ENCODE peak calls at places on chromosomes 3 and 15, in four cellular contexts. T, Y, M and S are unnamed samples.

GRCh38 chr15:100229181-100230163 is 112.3 kb downstream of the ADAMTS17 start:
- DNase-seq in Y (no peak), T (no peak), M (no peak), S (no peak)

GRCh38 chr3:143442761-143443477 is 323.3 kb downstream of the CHST2 start:
- DNase-seq in T (no peak), Y (no peak), M (peak), S (peak)

GRCh38 chr15:57384816-57385215 is 8.5 kb downstream of the CGNL1 start:
- DNase-seq in T (no peak), M (peak), Y (no peak), S (peak)

GRCh38 chr3:157865449-157865862 is 240.8 kb downstream of the SHOX2 start:
- DNase-seq in Y (no peak), M (no peak), T (no peak), S (peak)

GRCh38 chr3:105277656-105278055 is 89.1 kb upstream of the ALCAM start:
- DNase-seq in M (peak), Y (no peak), T (no peak), S (peak)

GRCh38 chr3:50256978-50257890 is 11.7 kb upstream of the SEMA3B start:
- DNase-seq in Y (peak), M (peak), T (no peak), S (peak)

GRCh38 chr3:179098388-179099077 is 26.9 kb upstream of the ZMAT3 start:
- DNase-seq in T (no peak), Y (no peak), M (peak), S (no peak)

GRCh38 chr15:57769266-57769665 is 62.8 kb downstream of the POLR2M start:
- DNase-seq in T (peak), Y (no peak), M (peak), S (peak)

GRCh38 chr3:62723636-62724217 is 151.5 kb downstream of the CADPS start:
- DNase-seq in T (no peak), Y (no peak), M (no peak), S (no peak)

GRCh38 chr3:197795200-197795599 is 4.1 kb downstream of the LRCH3 start:
- DNase-seq in Y (no peak), T (peak), M (peak), S (no peak)

GRCh38 chr3:131714585-131715220 is 211.9 kb upstream of the MRPL3 start:
- DNase-seq in Y (no peak), T (no peak), M (no peak), S (no peak)

GRCh38 chr3:140152851-140153640 is 218.1 kb downstream of the CLSTN2 start:
- DNase-seq in Y (no peak), M (no peak), T (no peak), S (no peak)

GRCh38 chr3:51982352-51982837 is 940 bp upstream of the ACY1 start:
- DNase-seq in M (peak), Y (peak), T (no peak), S (no peak)

GRCh38 chr15:86595741-86596140 is 516.1 kb downstream of the AGBL1 start:
- DNase-seq in T (no peak), Y (no peak), M (no peak), S (no peak)

GRCh38 chr15:79496838-79497237 is 64.7 kb downstream of the MINAR1 start:
- DNase-seq in Y (no peak), T (no peak), M (peak), S (no peak)

GRCh38 chr3:158094917-158095301 is 11.3 kb downstream of the SHOX2 start:
- DNase-seq in M (no peak), T (no peak), Y (no peak), S (no peak)

GRCh38 chr15:68442041-68442440 is 10.1 kb upstream of the ITGA11 start:
- DNase-seq in M (peak), Y (no peak), T (peak), S (no peak)

GRCh38 chr3:188955919-188956318 is 215.9 kb upstream of the TPRG1 start:
- DNase-seq in M (no peak), T (no peak), Y (no peak), S (no peak)

GRCh38 chr15:69723404-69724097 is 270.9 kb downstream of the RPLP1 start:
- DNase-seq in M (no peak), T (no peak), Y (no peak), S (no peak)

GRCh38 chr3:8937064-8938020 is 25.9 kb downstream of the RAD18 start:
- DNase-seq in Y (no peak), M (peak), T (no peak), S (peak)

GRCh38 chr3:136196064-136196400 is at the start of gene MSL2:
- DNase-seq in T (no peak), Y (no peak), M (no peak), S (no peak)

GRCh38 chr3:39106281-39107055 is 959 bp downstream of the GORASP1 start:
- DNase-seq in M (peak), Y (no peak), T (no peak), S (peak)

GRCh38 chr15:88255109-88255495 is 1.4 kb downstream of the NTRK3 start:
- DNase-seq in T (no peak), M (no peak), Y (no peak), S (no peak)
- H3K27ac ChIP-seq in T (peak), M (no peak), Y (peak), S (no peak)

DNA sequence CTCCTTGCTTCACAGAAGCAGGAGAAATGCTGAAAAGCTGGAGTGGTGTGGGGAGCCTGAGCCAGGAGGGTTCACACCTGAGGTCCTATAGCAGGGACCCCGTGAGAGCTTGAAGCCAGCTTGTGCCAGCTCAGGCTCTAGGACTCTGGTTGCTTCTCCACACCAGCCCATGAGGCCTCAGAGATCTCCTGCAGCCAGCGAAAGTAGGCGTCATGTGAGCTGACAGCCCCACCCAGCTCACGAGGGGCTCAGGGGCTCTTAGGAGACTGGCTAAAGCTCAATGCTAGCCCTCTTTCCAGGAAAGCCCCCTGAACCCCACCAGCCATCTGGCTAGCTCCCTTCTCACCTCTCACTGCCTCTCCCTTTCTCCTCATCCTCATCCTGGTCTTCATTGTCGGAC is 16.9 kb upstream of the CPEB1 start:
- DNase-seq in Y (peak), T (no peak), M (no peak), S (no peak)
- H3K27ac ChIP-seq in Y (no peak), T (no peak), M (no peak), S (no peak)

GRCh38 chr3:78351338-78351737 is 1311.4 kb downstream of the ROBO2 start:
- DNase-seq in M (no peak), Y (no peak), T (no peak), S (no peak)
- H3K27ac ChIP-seq in M (no peak), Y (no peak), T (no peak), S (no peak)

GRCh38 chr3:169811606-169812123 is 1.0 kb upstream of the LRRIQ4 start:
- DNase-seq in Y (no peak), T (no peak), M (peak), S (peak)
- H3K27ac ChIP-seq in Y (peak), T (peak), M (peak), S (no peak)

GRCh38 chr3:55789516-55789915 is 302.4 kb upstream of the WNT5A start:
- DNase-seq in M (no peak), Y (no peak), T (no peak), S (no peak)
- H3K27ac ChIP-seq in M (no peak), Y (no peak), T (no peak), S (no peak)

GRCh38 chr15:77030928-77031375 is 36.0 kb downstream of the PSTPIP1 start:
- DNase-seq in M (no peak), Y (peak), T (no peak), S (no peak)
- H3K27ac ChIP-seq in M (no peak), Y (no peak), T (no peak), S (no peak)

DNA sequence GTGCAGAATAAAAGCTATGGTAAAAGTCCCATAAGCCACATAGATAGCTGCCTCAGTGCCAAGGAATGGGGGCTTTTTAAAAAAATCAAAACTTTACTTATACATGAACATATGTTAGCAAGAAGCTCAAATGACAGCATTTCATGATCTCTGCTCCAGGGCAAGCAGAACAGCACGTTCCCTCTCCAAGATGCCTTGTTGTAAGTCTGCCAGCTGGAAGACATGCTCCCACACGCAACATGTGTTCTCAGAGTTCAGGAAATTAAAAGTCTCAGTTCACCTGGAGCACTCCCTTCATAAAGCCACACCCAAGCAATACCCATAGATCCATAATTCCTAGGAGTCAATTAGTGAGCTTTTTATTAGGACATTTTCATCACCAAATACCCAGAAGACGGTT is 52.2 kb downstream of the ABI3BP start:
- DNase-seq in M (no peak), T (peak), Y (no peak), S (no peak)
- H3K27ac ChIP-seq in M (no peak), T (peak), Y (no peak), S (no peak)